ENCODE peak calls at places on chromosomes 3 and 15, in four cellular contexts. One of them, this sample, is unnamed.

GRCh38 chr3:67540198-67540894 is 114.1 kb downstream of the SUCLG2 start:
- DNase-seq in coronary artery: no peak
- DNase-seq in activated CD4-positive, alpha-beta T cell treated with anti-CD3 and anti-CD28 coated beads, Interleukin-2, amount 50 U/mL, for 1 hour: no peak
- DNase-seq in ovary: no peak
- DNase-seq in this sample: no peak

GRCh38 chr3:64240959-64241358 is 15.7 kb upstream of the PRICKLE2 start:
- DNase-seq in ovary: no peak
- DNase-seq in coronary artery: no peak
- DNase-seq in activated CD4-positive, alpha-beta T cell treated with anti-CD3 and anti-CD28 coated beads, Interleukin-2, amount 50 U/mL, for 1 hour: no peak
- DNase-seq in this sample: no peak

GRCh38 chr3:13579089-13579488 is 30.2 kb downstream of the FBLN2 start:
- DNase-seq in coronary artery: no peak
- DNase-seq in ovary: no peak
- DNase-seq in activated CD4-positive, alpha-beta T cell treated with anti-CD3 and anti-CD28 coated beads, Interleukin-2, amount 50 U/mL, for 1 hour: no peak
- DNase-seq in this sample: no peak

GRCh38 chr3:76199382-76199781 is 414.0 kb upstream of the ZNF717 start:
- DNase-seq in activated CD4-positive, alpha-beta T cell treated with anti-CD3 and anti-CD28 coated beads, Interleukin-2, amount 50 U/mL, for 1 hour: no peak
- DNase-seq in coronary artery: no peak
- DNase-seq in ovary: no peak
- DNase-seq in this sample: no peak

GRCh38 chr15:47246317-47246716 is 471.0 kb upstream of the SEMA6D start:
- DNase-seq in activated CD4-positive, alpha-beta T cell treated with anti-CD3 and anti-CD28 coated beads, Interleukin-2, amount 50 U/mL, for 1 hour: no peak
- DNase-seq in ovary: no peak
- DNase-seq in coronary artery: no peak
- DNase-seq in this sample: no peak

GRCh38 chr15:79122391-79122790 is 31.8 kb upstream of the RASGRF1 start:
- DNase-seq in coronary artery: no peak
- DNase-seq in ovary: no peak
- DNase-seq in activated CD4-positive, alpha-beta T cell treated with anti-CD3 and anti-CD28 coated beads, Interleukin-2, amount 50 U/mL, for 1 hour: no peak
- DNase-seq in this sample: no peak

GRCh38 chr15:30859091-30859874 is 44.4 kb upstream of the FAN1 start:
- DNase-seq in activated CD4-positive, alpha-beta T cell treated with anti-CD3 and anti-CD28 coated beads, Interleukin-2, amount 50 U/mL, for 1 hour: peak; percentile 3
- DNase-seq in ovary: no peak
- DNase-seq in coronary artery: no peak
- DNase-seq in this sample: no peak

GRCh38 chr15:82799183-82799841 is 6.6 kb downstream of the FSD2 start:
- DNase-seq in ovary: no peak
- DNase-seq in activated CD4-positive, alpha-beta T cell treated with anti-CD3 and anti-CD28 coated beads, Interleukin-2, amount 50 U/mL, for 1 hour: no peak
- DNase-seq in coronary artery: no peak
- DNase-seq in this sample: no peak

GRCh38 chr3:187465503-187465902 is 97.3 kb downstream of the RTP4 start:
- DNase-seq in coronary artery: no peak
- DNase-seq in activated CD4-positive, alpha-beta T cell treated with anti-CD3 and anti-CD28 coated beads, Interleukin-2, amount 50 U/mL, for 1 hour: no peak
- DNase-seq in ovary: no peak
- DNase-seq in this sample: no peak

GRCh38 chr3:87320748-87321634 is 44.6 kb upstream of the POU1F1 start:
- DNase-seq in ovary: no peak
- DNase-seq in activated CD4-positive, alpha-beta T cell treated with anti-CD3 and anti-CD28 coated beads, Interleukin-2, amount 50 U/mL, for 1 hour: no peak
- DNase-seq in coronary artery: no peak
- DNase-seq in this sample: no peak